ENCODE peak calls at places on chromosomes 12 and 14, in seven cellular contexts. G is endothelial cell, O is Peyer's patch, W is GM20000, D is heart left ventricle, E is psoas muscle, K is BJ. Q is an unnamed sample.

GRCh38 chr14:100469632-100470522 is 117.3 kb downstream of the BEGAIN start:
- DNase-seq in G (no peak), O (no peak), W (no peak), D (no peak), E (no peak), K (no peak), Q (no peak)

GRCh38 chr14:64465208-64465821 is at the start of gene AKAP5:
- DNase-seq in G (peak), O (peak), W (peak), D (peak), E (peak), K (no peak), Q (peak)

GRCh38 chr12:56029666-56030293 is 8.9 kb downstream of the IKZF4 start:
- DNase-seq in G (peak), O (peak), W (peak), D (no peak), E (no peak), K (no peak), Q (peak)

GRCh38 chr12:47753021-47754001 is 5.4 kb downstream of the RAPGEF3 start:
- DNase-seq in G (peak), O (peak), W (no peak), D (peak), E (peak), K (no peak), Q (peak)

GRCh38 chr14:35406811-35407630 is 2.5 kb upstream of the NFKBIA start:
- DNase-seq in G (no peak), O (peak), W (peak), D (no peak), E (no peak), K (no peak), Q (no peak)

GRCh38 chr12:109847166-109847700 is 14.0 kb upstream of the TRPV4 start:
- DNase-seq in G (no peak), O (no peak), W (no peak), D (no peak), E (no peak), K (no peak), Q (no peak)

GRCh38 chr14:50044040-50044651 is 72.2 kb downstream of the VCPKMT start:
- DNase-seq in G (no peak), O (no peak), W (no peak), D (no peak), E (no peak), K (no peak), Q (no peak)

GRCh38 chr12:90076851-90077319 is 368.2 kb upstream of the ATP2B1 start:
- DNase-seq in G (no peak), O (no peak), W (no peak), D (no peak), E (no peak), K (no peak), Q (no peak)

GRCh38 chr12:90832427-90832826 is 122.5 kb downstream of the CCER1 start:
- DNase-seq in G (no peak), O (no peak), W (no peak), D (no peak), E (no peak), K (no peak), Q (no peak)

GRCh38 chr12:15728118-15728598 is 61.0 kb downstream of the EPS8 start:
- DNase-seq in G (no peak), O (no peak), W (no peak), D (no peak), E (no peak), K (peak), Q (no peak)

GRCh38 chr14:103073367-103073875 is 10.6 kb upstream of the LBHD2 start:
- DNase-seq in G (no peak), O (peak), W (no peak), D (no peak), E (no peak), K (no peak), Q (peak)

GRCh38 chr12:109097435-109098141 is at the start of gene UNG:
- DNase-seq in G (peak), O (peak), W (peak), D (peak), E (peak), K (peak), Q (peak)

GRCh38 chr14:64387232-64387737 is 868 bp upstream of the MTHFD1 start:
- DNase-seq in G (peak), O (no peak), W (no peak), D (peak), E (no peak), K (no peak), Q (peak)

GRCh38 chr14:104284107-104284592 is 145.8 kb downstream of the KIF26A start:
- DNase-seq in G (no peak), O (no peak), W (no peak), D (peak), E (peak), K (no peak), Q (no peak)

GRCh38 chr12:52508211-52508610 is 12.0 kb downstream of the KRT5 start:
- DNase-seq in G (no peak), O (no peak), W (no peak), D (no peak), E (no peak), K (no peak), Q (no peak)

GRCh38 chr12:124324803-124325705 is 30.2 kb downstream of the RFLNA start:
- DNase-seq in G (no peak), O (no peak), W (no peak), D (no peak), E (no peak), K (no peak), Q (no peak)

DNA sequence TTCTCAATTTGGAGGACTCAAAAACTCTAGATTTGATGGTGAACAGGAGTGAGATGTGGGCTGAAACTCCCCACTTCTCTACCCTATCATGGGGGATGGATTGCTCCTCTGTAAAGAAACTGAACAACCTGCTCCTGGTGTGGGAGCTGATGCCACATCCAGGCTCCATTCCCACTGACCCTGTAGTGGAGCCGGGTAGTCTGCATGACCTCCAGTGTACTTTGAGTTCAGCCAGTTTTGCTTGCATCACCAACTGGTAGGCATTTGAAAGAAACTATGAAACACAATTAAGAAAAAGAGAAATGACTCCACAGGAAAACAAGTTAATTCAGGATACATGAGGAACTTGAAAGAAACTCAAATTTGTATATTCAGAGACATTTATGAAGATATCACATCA is 27.3 kb upstream of the EMP1 start:
- DNase-seq in G (no peak), O (no peak), W (no peak), D (no peak), E (no peak), K (no peak), Q (no peak)
- TF ChIP-seq CTCF in G (no peak), O (no peak), W (no peak), D (no peak), E (no peak), K (no peak), Q (no peak)

GRCh38 chr12:49791156-49791555 is 37.1 kb downstream of the NCKAP5L start:
- DNase-seq in G (no peak), O (no peak), W (no peak), D (no peak), E (no peak), K (no peak), Q (no peak)

GRCh38 chr12:49790741-49791140 is 37.5 kb downstream of the NCKAP5L start:
- DNase-seq in G (no peak), O (no peak), W (no peak), D (no peak), E (no peak), K (no peak), Q (no peak)

GRCh38 chr12:49791700-49792099 is 36.5 kb downstream of the NCKAP5L start:
- DNase-seq in G (no peak), O (no peak), W (no peak), D (no peak), E (no peak), K (no peak), Q (no peak)

GRCh38 chr12:49787672-49788071 is 40.5 kb downstream of the NCKAP5L start:
- DNase-seq in G (no peak), O (no peak), W (no peak), D (no peak), E (no peak), K (no peak), Q (no peak)

DNA sequence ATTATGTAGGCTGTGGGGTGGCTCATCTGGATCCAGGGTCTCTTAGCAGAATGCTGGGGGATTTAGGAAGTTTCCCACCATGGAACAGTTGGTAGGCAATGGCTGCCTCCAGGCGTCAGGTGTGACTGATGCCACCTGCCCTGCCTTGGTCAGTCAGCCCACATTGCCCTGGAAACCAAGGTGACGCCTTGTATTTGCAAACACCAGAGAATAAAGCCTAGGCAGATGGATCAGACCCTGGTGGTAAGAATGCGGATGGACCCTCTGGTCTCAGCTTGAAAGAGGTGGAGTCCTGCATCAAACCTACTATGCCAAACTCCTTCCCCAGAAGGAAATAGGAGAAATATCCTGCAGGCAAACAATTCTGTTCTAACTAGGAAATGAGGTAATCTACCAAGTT is 38.2 kb downstream of the NCKAP5L start:
- DNase-seq in G (peak), O (no peak), W (no peak), D (no peak), E (no peak), K (no peak), Q (no peak)
- TF ChIP-seq CTCF in G (peak), O (no peak), W (no peak), D (no peak), E (no peak), K (peak), Q (no peak)

GRCh38 chr14:37591311-37591940 is 3.6 kb downstream of the FOXA1 start:
- DNase-seq in G (peak), O (peak), W (no peak), D (no peak), E (no peak), K (no peak), Q (peak)
- TF ChIP-seq CTCF in G (peak), O (no peak), W (no peak), D (no peak), E (no peak), K (peak), Q (peak)

GRCh38 chr14:75518625-75519024 is 3.6 kb upstream of the BATF start:
- DNase-seq in G (peak), O (peak), W (peak), D (no peak), E (no peak), K (no peak), Q (no peak)
- TF ChIP-seq CTCF in G (peak), O (peak), W (peak), D (peak), E (peak), K (peak), Q (no peak)